ENCODE peak calls at places on chromosomes 11 and 22, in ten cellular contexts. B, J, Z, H, P, F, W, S, G and I are unnamed samples.

GRCh38 chr11:4416306-4416705 is 22.8 kb upstream of the TRIM21 start:
- DNase-seq in B (no peak), J (no peak), Z (no peak), H (no peak), P (no peak), F (no peak), W (no peak), S (no peak), G (no peak), I (no peak)

GRCh38 chr11:72141066-72141465 is 5.5 kb downstream of the FOLR3 start:
- DNase-seq in B (no peak), J (no peak), Z (peak; percentile 47), H (no peak), P (no peak), F (peak; percentile 81), W (peak; percentile 84), S (no peak), G (peak; percentile 71), I (peak; percentile 97)

GRCh38 chr11:10674440-10674855 is 19.1 kb downstream of the IRAG1 start:
- DNase-seq in B (no peak), J (no peak), Z (no peak), H (no peak), P (no peak), F (no peak), W (no peak), S (no peak), G (no peak), I (peak; percentile 52)

GRCh38 chr11:61080526-61080925 is 21.8 kb upstream of the CD5 start:
- DNase-seq in B (no peak), J (no peak), Z (no peak), H (no peak), P (no peak), F (no peak), W (no peak), S (no peak), G (no peak), I (no peak)

GRCh38 chr22:28395920-28396447 is 283.7 kb downstream of the TTC28 start:
- DNase-seq in B (no peak), J (no peak), Z (peak; percentile 39), H (no peak), P (no peak), F (peak; percentile 55), W (no peak), S (no peak), G (no peak), I (peak; percentile 77)

GRCh38 chr11:64698427-64698826 is 24.6 kb downstream of the NRXN2 start:
- DNase-seq in B (no peak), J (no peak), Z (no peak), H (no peak), P (no peak), F (no peak), W (no peak), S (no peak), G (no peak), I (no peak)

GRCh38 chr11:10809373-10810199 is 860 bp upstream of the EIF4G2 start:
- DNase-seq in B (no peak), J (peak; percentile 73), Z (peak; percentile 75), H (no peak), P (no peak), F (peak; percentile 75), W (peak; percentile 58), S (no peak), G (peak; percentile 34), I (peak; percentile 90)

GRCh38 chr11:13944801-13945505 is 17.6 kb upstream of the SPON1 start:
- DNase-seq in B (no peak), J (no peak), Z (no peak), H (no peak), P (no peak), F (no peak), W (no peak), S (no peak), G (no peak), I (peak; percentile 25)

GRCh38 chr22:38923463-38924196 is 33.8 kb upstream of the APOBEC3A start:
- DNase-seq in B (no peak), J (peak; percentile 77), Z (peak; percentile 84), H (no peak), P (peak; percentile 53), F (peak; percentile 77), W (peak; percentile 35), S (no peak), G (peak; percentile 87), I (peak; percentile 91)

GRCh38 chr22:46007003-46007847 is 30.3 kb upstream of the WNT7B start:
- DNase-seq in B (no peak), J (no peak), Z (peak; percentile 85), H (no peak), P (no peak), F (peak; percentile 58), W (peak; percentile 67), S (peak; percentile 40), G (peak; percentile 76), I (peak; percentile 89)

GRCh38 chr11:57792060-57792541 is 30.5 kb downstream of the CTNND1 start:
- DNase-seq in B (no peak), J (no peak), Z (peak; percentile 24), H (no peak), P (no peak), F (no peak), W (no peak), S (no peak), G (no peak), I (peak; percentile 26)

GRCh38 chr11:72589802-72590761 is 84.1 kb downstream of the PDE2A start:
- DNase-seq in B (no peak), J (peak; percentile 85), Z (peak; percentile 32), H (no peak), P (peak; percentile 72), F (peak; percentile 36), W (no peak), S (no peak), G (no peak), I (peak; percentile 17)

GRCh38 chr11:126537492-126537891 is 182.0 kb downstream of the ST3GAL4 start:
- DNase-seq in B (no peak), J (no peak), Z (no peak), H (no peak), P (no peak), F (no peak), W (no peak), S (no peak), G (no peak), I (no peak)

GRCh38 chr11:71199226-71199815 is 53.1 kb downstream of the SHANK2 start:
- DNase-seq in B (no peak), J (no peak), Z (no peak), H (no peak), P (no peak), F (no peak), W (no peak), S (no peak), G (no peak), I (no peak)

GRCh38 chr11:134275534-134276395 is at the start of gene GLB1L3:
- DNase-seq in B (no peak), J (peak; percentile 58), Z (no peak), H (no peak), P (peak; percentile 88), F (peak; percentile 38), W (no peak), S (peak; percentile 66), G (no peak), I (peak; percentile 26)

GRCh38 chr22:32852346-32853251 is 51.1 kb downstream of the TIMP3 start:
- DNase-seq in B (no peak), J (no peak), Z (peak; percentile 67), H (no peak), P (no peak), F (peak; percentile 26), W (no peak), S (no peak), G (no peak), I (peak; percentile 17)

GRCh38 chr22:43561421-43562178 is 149.8 kb downstream of the MPPED1 start:
- DNase-seq in B (no peak), J (no peak), Z (no peak), H (no peak), P (peak; percentile 39), F (no peak), W (no peak), S (no peak), G (no peak), I (no peak)

GRCh38 chr22:18952022-18952421 is 15.9 kb upstream of the PRODH start:
- DNase-seq in B (no peak), J (no peak), Z (no peak), H (no peak), P (no peak), F (no peak), W (no peak), S (no peak), G (no peak), I (no peak)

GRCh38 chr11:31770011-31770410 is 41.1 kb downstream of the PAX6 start:
- DNase-seq in B (no peak), J (no peak), Z (no peak), H (no peak), P (no peak), F (no peak), W (no peak), S (no peak), G (no peak), I (no peak)

GRCh38 chr11:46906596-46906995 is 11.8 kb downstream of the LRP4 start:
- DNase-seq in B (no peak), J (peak; percentile 56), Z (peak; percentile 42), H (no peak), P (peak; percentile 50), F (peak; percentile 56), W (no peak), S (no peak), G (peak; percentile 43), I (peak; percentile 34)

GRCh38 chr11:121692236-121692635 is 239.5 kb upstream of the SORL1-AS1 start:
- DNase-seq in B (no peak), J (no peak), Z (no peak), H (no peak), P (no peak), F (no peak), W (no peak), S (no peak), G (no peak), I (no peak)

GRCh38 chr11:105315287-105315686 is 175.7 kb upstream of the CARD18 start:
- DNase-seq in B (no peak), J (peak; percentile 20), Z (no peak), H (no peak), P (no peak), F (no peak), W (no peak), S (peak; percentile 35), G (no peak), I (no peak)

GRCh38 chr11:66479741-66480115 is 506 bp upstream of the DPP3 start:
- DNase-seq in B (peak; percentile 79), J (no peak), Z (no peak), H (no peak), P (no peak), F (no peak), W (no peak), S (peak; percentile 87), G (peak; percentile 85), I (no peak)

GRCh38 chr22:22376352-22376706 is 131.7 kb downstream of the VPREB1 start:
- DNase-seq in B (no peak), J (no peak), Z (no peak), H (no peak), P (no peak), F (no peak), W (no peak), S (no peak), G (no peak), I (no peak)

GRCh38 chr11:37657645-37658044 is 1059.6 kb upstream of the RAG2 start:
- DNase-seq in B (no peak), J (no peak), Z (peak; percentile 56), H (no peak), P (no peak), F (peak; percentile 58), W (no peak), S (no peak), G (peak; percentile 3), I (peak; percentile 42)

GRCh38 chr11:116310215-116310614 is 462.6 kb downstream of the BUD13 start:
- DNase-seq in B (no peak), J (no peak), Z (peak; percentile 20), H (no peak), P (no peak), F (no peak), W (no peak), S (no peak), G (no peak), I (peak; percentile 1)

GRCh38 chr22:44928064-44928463 is 81.7 kb downstream of the PHF21B start:
- DNase-seq in B (no peak), J (no peak), Z (no peak), H (no peak), P (no peak), F (no peak), W (no peak), S (no peak), G (no peak), I (no peak)

GRCh38 chr22:42367980-42368378 is 64.2 kb downstream of the NFAM1 start:
- DNase-seq in B (no peak), J (no peak), Z (no peak), H (no peak), P (no peak), F (no peak), W (no peak), S (peak; percentile 18), G (no peak), I (no peak)